ENCODE peak calls at places on chromosomes 2 and 18, in five cellular contexts. B is osteoblast, H is left ventricle myocardium inferior, T is heart right ventricle, S is cardiac fibroblast. F is an unnamed sample.

GRCh38 chr18:6009751-6010150 is 114.4 kb upstream of the TMEM200C start:
- DNase-seq in B (no peak), H (no peak), T (no peak), S (peak), F (no peak)

GRCh38 chr2:83578405-83578804 is 880.7 kb downstream of the SUCLG1 start:
- DNase-seq in B (no peak), H (no peak), T (no peak), S (no peak), F (peak)

GRCh38 chr2:26043862-26044736 is 10.2 kb downstream of the RAB10 start:
- DNase-seq in B (no peak), H (no peak), T (no peak), S (peak), F (peak)

GRCh38 chr2:54081574-54081973 is 33.8 kb upstream of the ACYP2 start:
- DNase-seq in B (no peak), H (no peak), T (no peak), S (no peak), F (no peak)

GRCh38 chr2:241764272-241765241 is 12.1 kb upstream of the GAL3ST2 start:
- DNase-seq in B (peak), H (no peak), T (no peak), S (no peak), F (no peak)

GRCh38 chr18:33916200-33916599 is 308.5 kb downstream of the NOL4 start:
- DNase-seq in B (no peak), H (no peak), T (no peak), S (no peak), F (no peak)

GRCh38 chr18:39966275-39966674 is 1988.8 kb upstream of the PIK3C3 start:
- DNase-seq in B (no peak), H (no peak), T (no peak), S (no peak), F (no peak)

GRCh38 chr2:175766880-175767279 is 235.2 kb downstream of the LNPK start:
- DNase-seq in B (no peak), H (no peak), T (no peak), S (no peak), F (no peak)

GRCh38 chr18:68757121-68757520 is 40.8 kb upstream of the CCDC102B start:
- DNase-seq in B (no peak), H (no peak), T (no peak), S (peak), F (peak)

GRCh38 chr2:139059617-139060016 is 279.4 kb upstream of the NXPH2 start:
- DNase-seq in B (no peak), H (no peak), T (no peak), S (no peak), F (no peak)

GRCh38 chr18:51193621-51194287 is 3.7 kb downstream of the MEX3C start:
- DNase-seq in B (peak), H (no peak), T (no peak), S (peak), F (peak)

GRCh38 chr2:41998789-41999470 is 48.9 kb upstream of the PKDCC start:
- DNase-seq in B (no peak), H (peak), T (peak), S (peak), F (peak)

GRCh38 chr18:34342960-34343359 is 118.2 kb upstream of the NOL4 start:
- DNase-seq in B (no peak), H (no peak), T (no peak), S (no peak), F (peak)

GRCh38 chr2:239868556-239869181 is 156.5 kb downstream of the NDUFA10 start:
- DNase-seq in B (no peak), H (no peak), T (no peak), S (no peak), F (no peak)

GRCh38 chr2:59884166-59884565 is 669.3 kb downstream of the BCL11A start:
- DNase-seq in B (no peak), H (no peak), T (no peak), S (no peak), F (no peak)

GRCh38 chr2:160324917-160325316 is 124.8 kb upstream of the ITGB6 start:
- DNase-seq in B (peak), H (no peak), T (no peak), S (no peak), F (no peak)

GRCh38 chr2:139230881-139231280 is 450.7 kb upstream of the NXPH2 start:
- DNase-seq in B (no peak), H (no peak), T (no peak), S (no peak), F (no peak)

DNA sequence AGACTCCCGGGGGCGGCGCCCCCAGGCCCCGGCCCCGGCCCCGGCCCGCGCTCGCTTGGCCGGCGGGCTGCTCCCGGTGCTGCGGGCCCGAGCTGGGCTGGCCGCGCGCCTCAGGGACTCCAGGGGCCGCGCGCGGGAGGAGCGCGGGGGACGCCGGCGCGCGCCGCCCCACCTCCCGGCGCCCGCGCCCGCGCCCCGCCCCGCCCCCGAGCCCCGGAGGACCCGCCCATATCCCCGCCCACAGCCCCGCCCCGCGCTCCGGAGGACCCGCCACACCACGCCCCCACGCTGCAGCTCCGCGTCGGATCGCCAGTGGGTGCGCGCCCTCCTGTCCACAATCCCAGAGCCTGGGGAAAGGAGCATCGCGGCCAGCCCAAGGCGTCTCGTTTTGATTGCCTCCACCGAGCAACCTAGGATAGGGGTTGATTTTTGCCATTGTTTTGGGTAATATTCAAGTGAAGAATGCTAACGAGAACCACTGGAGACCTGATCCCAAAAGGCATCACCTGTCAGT is at the start of gene PARD6G:
- DNase-seq in B (peak), H (peak), T (peak), S (peak), F (peak)
- H3K4me3 ChIP-seq in B (peak), H (peak), T (peak), S (peak), F (peak)

DNA sequence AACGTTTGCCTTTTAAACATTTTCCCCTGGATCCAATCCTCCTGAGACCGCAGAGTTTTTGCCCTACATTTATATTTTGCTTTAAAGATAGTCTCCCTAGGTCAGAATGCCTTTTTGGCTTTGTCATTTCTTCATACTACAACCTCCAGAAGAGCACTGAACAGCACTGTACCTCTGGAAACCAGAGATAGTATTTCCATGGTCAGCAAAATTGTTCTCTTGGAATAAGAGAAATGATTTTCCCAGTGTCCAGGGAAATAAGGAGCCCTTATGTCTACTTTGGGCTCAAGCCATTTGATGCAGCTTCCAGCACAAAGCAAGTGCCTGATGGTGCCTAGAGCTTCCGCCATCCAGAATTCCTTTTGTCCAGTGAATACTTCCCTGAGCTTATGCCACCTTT is 75.5 kb upstream of the SP5 start:
- DNase-seq in B (no peak), H (no peak), T (no peak), S (no peak), F (no peak)
- TF ChIP-seq CTCF in B (no peak), H (no peak), T (no peak), S (no peak), F (no peak)

DNA sequence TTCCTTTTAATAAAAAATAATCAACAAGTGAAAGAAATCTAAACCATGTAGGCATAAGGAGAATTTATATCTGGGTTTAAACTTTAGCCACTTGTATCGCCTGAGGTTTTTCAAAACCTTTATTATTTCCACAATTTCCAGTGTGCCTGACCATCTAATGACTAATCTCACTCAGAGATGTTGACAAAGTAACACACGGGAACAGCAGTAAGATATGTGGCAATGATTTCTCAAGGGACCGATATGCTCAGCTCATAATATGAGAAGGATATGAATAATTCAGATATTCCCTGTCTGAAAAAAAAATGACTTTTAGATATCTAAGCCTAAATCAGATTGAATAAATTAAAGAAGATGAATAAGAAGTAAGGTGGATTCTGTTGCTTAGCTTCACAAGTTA is 43.5 kb downstream of the TMEM163 start:
- DNase-seq in B (peak), H (no peak), T (no peak), S (no peak), F (no peak)
- H3K4me3 ChIP-seq in B (no peak), H (no peak), T (no peak), S (no peak), F (no peak)

GRCh38 chr18:21389903-21390302 is 147.9 kb downstream of the GREB1L start:
- DNase-seq in B (no peak), H (no peak), T (no peak), S (no peak), F (no peak)

GRCh38 chr18:21383031-21383430 is 141.0 kb downstream of the GREB1L start:
- DNase-seq in B (no peak), H (no peak), T (no peak), S (no peak), F (no peak)

GRCh38 chr18:21391074-21391673 is 149.1 kb downstream of the GREB1L start:
- DNase-seq in B (no peak), H (no peak), T (no peak), S (no peak), F (peak)

GRCh38 chr18:21389283-21389682 is 147.3 kb downstream of the GREB1L start:
- DNase-seq in B (no peak), H (no peak), T (no peak), S (no peak), F (no peak)

DNA sequence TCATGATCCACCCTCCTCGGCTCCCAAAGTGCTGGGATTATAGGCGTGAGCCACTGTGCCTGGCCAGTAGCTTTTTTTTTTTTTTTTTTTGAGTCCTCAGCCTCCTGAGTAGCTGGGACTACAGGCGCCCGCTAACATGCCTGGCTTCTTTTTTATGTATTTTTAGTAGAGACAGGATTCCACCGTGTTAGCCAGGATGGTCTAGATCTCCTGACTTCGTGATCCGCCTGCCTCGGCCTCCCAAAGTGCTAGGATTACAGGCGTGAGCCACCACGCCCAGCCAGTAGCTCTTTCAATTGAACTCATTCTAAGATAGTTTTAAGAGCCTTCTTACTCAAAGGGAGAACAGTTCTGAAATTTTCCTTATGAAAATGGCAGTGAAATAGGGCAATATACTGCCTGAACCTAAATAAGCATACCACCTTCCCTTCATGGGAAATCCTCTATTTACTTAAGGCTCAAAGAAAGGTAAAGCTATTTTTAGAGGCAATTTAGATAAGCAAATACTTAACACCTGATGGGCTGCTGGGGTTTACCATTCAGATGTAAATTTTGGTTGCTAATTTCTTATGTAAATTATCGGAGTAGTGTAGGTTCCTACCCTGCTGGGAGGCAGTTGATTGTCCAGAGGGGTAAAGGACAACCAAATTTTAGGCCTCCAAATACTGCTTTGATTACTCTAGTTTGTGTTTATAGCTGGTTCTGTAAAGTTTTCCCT is 144.7 kb downstream of the GREB1L start:
- DNase-seq in B (no peak), H (no peak), T (no peak), S (no peak), F (no peak)
- TF ChIP-seq CTCF in B (no peak), H (no peak), T (no peak), S (no peak), F (no peak)

GRCh38 chr2:144914622-144915230 is 394.8 kb upstream of the ZEB2 start:
- DNase-seq in B (no peak), H (no peak), T (no peak), S (no peak), F (peak)

GRCh38 chr2:144914113-144914512 is 394.2 kb upstream of the ZEB2 start:
- DNase-seq in B (peak), H (no peak), T (no peak), S (no peak), F (no peak)

GRCh38 chr2:144912206-144912605 is 392.3 kb upstream of the ZEB2 start:
- DNase-seq in B (no peak), H (no peak), T (no peak), S (no peak), F (peak)
- H3K4me3 ChIP-seq in B (no peak), H (no peak), T (no peak), S (no peak), F (no peak)

GRCh38 chr2:27584597-27584996 is 1.8 kb downstream of the ZNF512 start:
- DNase-seq in B (no peak), H (no peak), T (no peak), S (no peak), F (no peak)

GRCh38 chr2:27583390-27583915 is 611 bp downstream of the ZNF512 start:
- DNase-seq in B (no peak), H (no peak), T (no peak), S (peak), F (peak)

GRCh38 chr2:27582129-27582694 is 630 bp upstream of the ZNF512 start:
- DNase-seq in B (no peak), H (no peak), T (peak), S (no peak), F (peak)

GRCh38 chr2:27581417-27582128 is 1.3 kb upstream of the ZNF512 start:
- DNase-seq in B (peak), H (no peak), T (peak), S (no peak), F (no peak)

GRCh38 chr2:27582695-27583389 is at the start of gene ZNF512:
- DNase-seq in B (peak), H (peak), T (peak), S (peak), F (peak)
- TF ChIP-seq CTCF in B (no peak), H (no peak), T (no peak), S (no peak), F (no peak)

GRCh38 chr2:168528469-168528868 is 72.4 kb downstream of the CERS6 start:
- DNase-seq in B (no peak), H (no peak), T (no peak), S (peak), F (peak)

GRCh38 chr2:168528016-168528415 is 71.9 kb downstream of the CERS6 start:
- DNase-seq in B (no peak), H (no peak), T (no peak), S (no peak), F (peak)

GRCh38 chr2:168529054-168529833 is 73.2 kb downstream of the CERS6 start:
- DNase-seq in B (no peak), H (no peak), T (no peak), S (no peak), F (no peak)

GRCh38 chr2:168529900-168530561 is 74.0 kb downstream of the CERS6 start:
- DNase-seq in B (peak), H (no peak), T (peak), S (peak), F (no peak)

GRCh38 chr2:168530980-168531379 is 74.9 kb downstream of the CERS6 start:
- DNase-seq in B (peak), H (no peak), T (no peak), S (peak), F (peak)
- H3K4me3 ChIP-seq in B (no peak), H (no peak), T (no peak), S (no peak), F (no peak)

GRCh38 chr2:31983762-31984467 is 26.9 kb downstream of the MEMO1 start:
- DNase-seq in B (peak), H (no peak), T (no peak), S (no peak), F (no peak)

GRCh38 chr2:31978998-31979397 is 31.8 kb downstream of the MEMO1 start:
- DNase-seq in B (no peak), H (no peak), T (no peak), S (no peak), F (no peak)

GRCh38 chr2:31978436-31978835 is 32.4 kb downstream of the MEMO1 start:
- DNase-seq in B (no peak), H (no peak), T (no peak), S (no peak), F (no peak)

GRCh38 chr2:31979966-31980365 is 30.8 kb downstream of the MEMO1 start:
- DNase-seq in B (no peak), H (no peak), T (no peak), S (no peak), F (peak)

GRCh38 chr2:31980674-31981356 is 30.0 kb downstream of the MEMO1 start:
- DNase-seq in B (no peak), H (no peak), T (no peak), S (peak), F (peak)
- TF ChIP-seq CTCF in B (no peak), H (no peak), T (no peak), S (peak), F (no peak)

GRCh38 chr2:230874876-230875275 is 10.1 kb downstream of the ITM2C start:
- DNase-seq in B (peak), H (no peak), T (no peak), S (no peak), F (no peak)

GRCh38 chr2:230873670-230874401 is 9.1 kb downstream of the ITM2C start:
- DNase-seq in B (peak), H (no peak), T (no peak), S (no peak), F (no peak)

GRCh38 chr2:230875347-230876315 is 10.9 kb downstream of the ITM2C start:
- DNase-seq in B (peak), H (no peak), T (no peak), S (no peak), F (no peak)

GRCh38 chr2:230872968-230873669 is 8.4 kb downstream of the ITM2C start:
- DNase-seq in B (peak), H (no peak), T (no peak), S (no peak), F (no peak)

DNA sequence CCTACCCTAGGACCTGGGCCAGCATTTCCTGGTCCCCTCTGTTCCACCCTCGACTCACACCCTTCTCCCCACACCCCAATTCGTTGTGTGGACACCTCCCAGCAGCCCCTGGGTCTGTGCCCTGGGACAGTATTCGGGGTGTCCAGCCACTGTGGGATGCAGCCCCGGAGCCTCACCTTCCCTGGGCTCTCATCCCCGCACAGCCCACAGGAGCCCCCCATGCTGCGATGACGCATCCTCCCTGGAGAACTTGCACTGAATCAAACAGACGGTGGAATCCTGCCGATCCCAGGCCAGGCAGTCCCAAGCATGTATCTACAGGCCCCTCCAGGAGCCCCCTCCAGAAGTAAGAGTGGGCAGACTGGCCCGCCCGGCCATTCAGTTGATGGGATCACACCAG is 9.7 kb downstream of the ITM2C start:
- DNase-seq in B (peak), H (no peak), T (no peak), S (no peak), F (no peak)
- H3K4me3 ChIP-seq in B (no peak), H (no peak), T (no peak), S (no peak), F (no peak)

GRCh38 chr2:134897932-134898331 is 20.7 kb upstream of the CCNT2 start:
- DNase-seq in B (no peak), H (no peak), T (no peak), S (peak), F (peak)
- TF ChIP-seq CTCF in B (peak), H (peak), T (peak), S (peak), F (peak)

F was measured in AG10803.